ENCODE peak calls at places on chromosomes 4 and X, in seven cellular contexts. V, R, D, F, E, I and Z are unnamed samples.

GRCh38 chr4:170589597-170590191 is 499.9 kb upstream of the AADAT start:
- DNase-seq in R (no peak), D (peak; percentile 79), E (no peak), I (no peak), V (no peak), F (peak; percentile 58), Z (peak; percentile 26)

GRCh38 chr4:137427411-137427810 is 104.9 kb downstream of the PCDH18 start:
- DNase-seq in R (no peak), F (peak; percentile 35), V (no peak), D (no peak), I (no peak), E (no peak), Z (no peak)

GRCh38 chr4:165873298-165874071 is 448 bp downstream of the TLL1 start:
- DNase-seq in I (no peak), D (peak; percentile 50), E (no peak), R (peak; percentile 37), V (peak; percentile 24), F (peak; percentile 16), Z (peak; percentile 31)

GRCh38 chr4:25925486-25926201 is 11.6 kb downstream of the SMIM20 start:
- DNase-seq in F (peak; percentile 58), E (no peak), D (peak; percentile 49), R (peak; percentile 33), I (peak; percentile 29), V (peak; percentile 63), Z (peak; percentile 66)

GRCh38 chr4:186368291-186368690 is 102.3 kb downstream of the F11 start:
- DNase-seq in E (no peak), I (no peak), R (no peak), D (peak; percentile 97), V (no peak), F (no peak), Z (no peak)

GRCh38 chr4:128228021-128228571 is 59.5 kb downstream of the PGRMC2 start:
- DNase-seq in I (no peak), E (no peak), D (peak; percentile 70), F (no peak), V (no peak), R (no peak), Z (no peak)

GRCh38 chrX:140733766-140734342 is 24.3 kb downstream of the LINC00632 start:
- DNase-seq in I (peak; percentile 11), E (no peak), D (peak; percentile 50), V (no peak), F (peak; percentile 68), R (peak; percentile 14), Z (peak; percentile 7)

GRCh38 chrX:24487576-24487975 is 22.5 kb downstream of the PDK3 start:
- DNase-seq in I (no peak), F (no peak), E (no peak), D (no peak), V (no peak), R (no peak), Z (no peak)

GRCh38 chrX:107716045-107716684 is 59.4 kb downstream of the TSC22D3 start:
- DNase-seq in D (peak; percentile 46), V (peak; percentile 45), E (peak; percentile 66), R (peak; percentile 29), I (peak; percentile 32), F (no peak), Z (peak; percentile 26)

GRCh38 chrX:9693307-9694001 is 72.2 kb downstream of the GPR143 start:
- DNase-seq in R (no peak), F (no peak), D (no peak), V (no peak), E (no peak), I (no peak), Z (no peak)

GRCh38 chr4:102579794-102580462 is 78.8 kb downstream of the NFKB1 start:
- DNase-seq in E (no peak), D (no peak), V (no peak), R (no peak), F (no peak), I (no peak), Z (no peak)

GRCh38 chrX:24982306-24982965 is 33.3 kb downstream of the ARX start:
- DNase-seq in E (no peak), F (peak; percentile 8), R (no peak), D (no peak), V (no peak), I (no peak), Z (no peak)

GRCh38 chr4:79065262-79065661 is 126.0 kb upstream of the PAQR3 start:
- DNase-seq in I (no peak), R (no peak), V (no peak), F (no peak), D (no peak), E (no peak), Z (no peak)

GRCh38 chr4:118286685-118287084 is 66.1 kb downstream of the PRSS12 start:
- DNase-seq in D (peak; percentile 90), R (no peak), E (no peak), F (no peak), I (no peak), V (no peak), Z (no peak)

GRCh38 chr4:118288097-118288496 is 64.7 kb downstream of the PRSS12 start:
- DNase-seq in D (peak; percentile 79), R (no peak), F (peak; percentile 86), V (no peak), E (no peak), I (no peak), Z (no peak)

GRCh38 chr4:118285931-118286330 is 66.9 kb downstream of the PRSS12 start:
- DNase-seq in D (peak; percentile 59), E (no peak), I (no peak), F (no peak), R (no peak), V (no peak), Z (no peak)

GRCh38 chr4:118289794-118290193 is 63.0 kb downstream of the PRSS12 start:
- DNase-seq in V (no peak), D (no peak), E (no peak), R (no peak), I (no peak), F (peak; percentile 90), Z (no peak)

GRCh38 chr4:118287691-118288090 is 65.1 kb downstream of the PRSS12 start:
- DNase-seq in E (no peak), I (no peak), F (peak; percentile 38), R (no peak), D (peak; percentile 62), V (no peak), Z (no peak)
- TF ChIP-seq CTCF in E (no peak), I (no peak), F (no peak), R (no peak), D (no peak), V (no peak), Z (no peak)

GRCh38 chr4:17939061-17939460 is 82.5 kb downstream of the LCORL start:
- DNase-seq in R (no peak), V (no peak), I (no peak), D (no peak), E (no peak), F (no peak), Z (no peak)

GRCh38 chr4:17945303-17945702 is 76.3 kb downstream of the LCORL start:
- DNase-seq in I (no peak), D (no peak), R (no peak), V (no peak), F (no peak), E (no peak), Z (no peak)

GRCh38 chr4:17941731-17942130 is 79.8 kb downstream of the LCORL start:
- DNase-seq in E (no peak), V (no peak), R (no peak), D (peak; percentile 53), F (peak; percentile 12), I (peak; percentile 55), Z (no peak)
- TF ChIP-seq CTCF in E (no peak), V (no peak), R (no peak), D (no peak), F (no peak), I (no peak), Z (no peak)

GRCh38 chr4:7871356-7871755 is 68.3 kb downstream of the AFAP1 start:
- DNase-seq in F (no peak), V (no peak), E (no peak), R (no peak), D (no peak), I (no peak), Z (no peak)
- TF ChIP-seq CTCF in F (no peak), V (no peak), E (no peak), R (no peak), D (no peak), I (no peak), Z (no peak)

DNA sequence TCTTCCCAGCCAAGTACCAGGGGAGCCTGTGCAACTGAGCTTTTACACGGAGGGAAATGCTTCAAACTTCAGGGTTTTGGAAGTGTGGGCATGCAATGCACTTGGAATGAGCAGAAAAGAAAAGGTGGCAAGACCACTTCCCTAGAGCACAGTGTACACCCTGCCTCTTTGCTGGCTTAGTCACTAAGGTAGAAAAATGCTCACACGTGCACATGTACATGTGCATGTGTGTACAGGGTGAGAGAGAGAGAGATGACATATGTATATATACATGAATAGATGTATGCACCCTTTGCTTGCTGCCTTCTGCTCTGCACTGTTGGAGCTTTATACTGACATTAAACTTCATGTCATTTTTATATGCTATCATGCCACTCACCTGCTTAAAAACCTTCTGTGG is 7.9 kb upstream of the KLF3 start:
- DNase-seq in I (no peak), E (no peak), R (no peak), D (no peak), F (no peak), V (no peak), Z (no peak)
- TF ChIP-seq CTCF in I (no peak), E (no peak), R (no peak), D (no peak), F (no peak), V (no peak), Z (no peak)

GRCh38 chr4:189917161-189917891 is 23.3 kb upstream of the FRG1 start:
- DNase-seq in E (no peak), F (no peak), R (no peak), I (no peak), D (no peak), V (no peak), Z (no peak)

DNA sequence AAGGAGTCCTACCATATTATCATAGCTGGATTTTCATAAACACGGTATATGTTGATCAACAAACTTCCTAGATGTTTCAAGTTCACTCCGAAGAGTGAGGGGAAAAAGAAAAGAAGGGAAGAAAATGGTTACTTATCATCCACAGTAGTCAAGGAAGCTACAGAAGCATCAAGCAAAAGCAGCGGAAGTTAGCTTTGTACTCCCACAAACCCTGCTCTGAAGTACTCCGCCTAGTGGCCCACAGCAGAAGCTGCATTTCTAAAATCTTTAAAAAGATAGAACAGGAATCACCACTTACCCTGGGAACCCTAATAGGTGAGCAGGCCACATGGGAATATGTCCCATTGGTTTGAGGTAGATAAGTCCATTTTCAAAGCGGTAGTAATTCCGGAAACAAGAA is 28.5 kb upstream of the FRG1 start:
- DNase-seq in R (no peak), I (no peak), V (no peak), F (no peak), E (no peak), D (peak; percentile 1), Z (no peak)
- TF ChIP-seq CTCF in R (peak; percentile 53), I (peak; percentile 31), V (no peak), F (peak; percentile 55), E (no peak), D (peak; percentile 55), Z (peak; percentile 24)

GRCh38 chrX:17944833-17945497 is 83.9 kb upstream of the RAI2 start:
- DNase-seq in F (peak; percentile 15), E (no peak), I (peak; percentile 1), R (peak; percentile 6), D (peak; percentile 3), V (no peak), Z (peak; percentile 1)
- TF ChIP-seq CTCF in F (peak; percentile 64), E (no peak), I (peak; percentile 37), R (peak; percentile 60), D (peak; percentile 48), V (no peak), Z (peak; percentile 14)